ENCODE peak calls at places on chromosome 4, in ten cellular contexts. One of them, this sample, is unnamed.

GRCh38 chr4:185472063-185472542 is 570 bp upstream of the CCDC110 start:
- DNase-seq in SK-N-SH: peak; percentile 19
- DNase-seq in keratinocyte: no peak
- DNase-seq in IMR-90: no peak
- DNase-seq in HCT116: no peak
- DNase-seq in PC-3: no peak
- DNase-seq in mesendoderm: no peak
- DNase-seq in neural progenitor cell: no peak
- DNase-seq in kidney: no peak
- DNase-seq in fibroblast of lung: no peak
- DNase-seq in this sample: peak; percentile 42

GRCh38 chr4:92305148-92305877 is 1.5 kb downstream of the GRID2 start:
- DNase-seq in SK-N-SH: peak; percentile 85
- DNase-seq in keratinocyte: no peak
- DNase-seq in IMR-90: peak; percentile 32
- DNase-seq in HCT116: peak; percentile 22
- DNase-seq in PC-3: peak; percentile 63
- DNase-seq in mesendoderm: peak; percentile 97
- DNase-seq in neural progenitor cell: peak; percentile 94
- DNase-seq in kidney: peak; percentile 78
- DNase-seq in fibroblast of lung: peak; percentile 72
- DNase-seq in this sample: no peak

GRCh38 chr4:71009796-71010588 is 16.5 kb downstream of the DCK start:
- DNase-seq in SK-N-SH: peak; percentile 49
- DNase-seq in keratinocyte: no peak
- DNase-seq in IMR-90: peak; percentile 56
- DNase-seq in HCT116: peak; percentile 39
- DNase-seq in PC-3: peak; percentile 66
- DNase-seq in mesendoderm: peak; percentile 53
- DNase-seq in neural progenitor cell: peak; percentile 31
- DNase-seq in kidney: no peak
- DNase-seq in fibroblast of lung: peak; percentile 43
- DNase-seq in this sample: peak; percentile 87

GRCh38 chr4:24850669-24851068 is 55.3 kb downstream of the SOD3 start:
- DNase-seq in SK-N-SH: peak; percentile 3
- DNase-seq in keratinocyte: no peak
- DNase-seq in IMR-90: peak; percentile 94
- DNase-seq in HCT116: no peak
- DNase-seq in PC-3: peak; percentile 77
- DNase-seq in mesendoderm: peak; percentile 16
- DNase-seq in neural progenitor cell: no peak
- DNase-seq in kidney: no peak
- DNase-seq in fibroblast of lung: peak; percentile 93
- DNase-seq in this sample: peak; percentile 81

GRCh38 chr4:13329963-13330362 is 154.2 kb downstream of the RAB28 start:
- DNase-seq in SK-N-SH: no peak
- DNase-seq in keratinocyte: peak; percentile 13
- DNase-seq in IMR-90: peak; percentile 60
- DNase-seq in HCT116: peak; percentile 27
- DNase-seq in PC-3: peak; percentile 68
- DNase-seq in mesendoderm: no peak
- DNase-seq in neural progenitor cell: no peak
- DNase-seq in kidney: no peak
- DNase-seq in fibroblast of lung: peak; percentile 76
- DNase-seq in this sample: no peak

GRCh38 chr4:158859661-158860060 is 90.8 kb downstream of the FNIP2 start:
- DNase-seq in SK-N-SH: no peak
- DNase-seq in keratinocyte: no peak
- DNase-seq in IMR-90: no peak
- DNase-seq in HCT116: no peak
- DNase-seq in PC-3: no peak
- DNase-seq in mesendoderm: no peak
- DNase-seq in neural progenitor cell: no peak
- DNase-seq in kidney: no peak
- DNase-seq in fibroblast of lung: peak; percentile 52
- DNase-seq in this sample: no peak

GRCh38 chr4:76748649-76749048 is 149.3 kb downstream of the SOWAHB start:
- DNase-seq in SK-N-SH: peak; percentile 56
- DNase-seq in keratinocyte: no peak
- DNase-seq in IMR-90: peak; percentile 41
- DNase-seq in HCT116: no peak
- DNase-seq in PC-3: peak; percentile 49
- DNase-seq in mesendoderm: peak; percentile 67
- DNase-seq in neural progenitor cell: peak; percentile 51
- DNase-seq in kidney: no peak
- DNase-seq in fibroblast of lung: peak; percentile 49
- DNase-seq in this sample: peak; percentile 64

GRCh38 chr4:127778102-127778501 is 4.0 kb upstream of the HSPA4L start:
- DNase-seq in SK-N-SH: no peak
- DNase-seq in keratinocyte: no peak
- DNase-seq in IMR-90: no peak
- DNase-seq in HCT116: no peak
- DNase-seq in PC-3: no peak
- DNase-seq in mesendoderm: no peak
- DNase-seq in neural progenitor cell: peak; percentile 63
- DNase-seq in kidney: no peak
- DNase-seq in fibroblast of lung: no peak
- DNase-seq in this sample: no peak

DNA sequence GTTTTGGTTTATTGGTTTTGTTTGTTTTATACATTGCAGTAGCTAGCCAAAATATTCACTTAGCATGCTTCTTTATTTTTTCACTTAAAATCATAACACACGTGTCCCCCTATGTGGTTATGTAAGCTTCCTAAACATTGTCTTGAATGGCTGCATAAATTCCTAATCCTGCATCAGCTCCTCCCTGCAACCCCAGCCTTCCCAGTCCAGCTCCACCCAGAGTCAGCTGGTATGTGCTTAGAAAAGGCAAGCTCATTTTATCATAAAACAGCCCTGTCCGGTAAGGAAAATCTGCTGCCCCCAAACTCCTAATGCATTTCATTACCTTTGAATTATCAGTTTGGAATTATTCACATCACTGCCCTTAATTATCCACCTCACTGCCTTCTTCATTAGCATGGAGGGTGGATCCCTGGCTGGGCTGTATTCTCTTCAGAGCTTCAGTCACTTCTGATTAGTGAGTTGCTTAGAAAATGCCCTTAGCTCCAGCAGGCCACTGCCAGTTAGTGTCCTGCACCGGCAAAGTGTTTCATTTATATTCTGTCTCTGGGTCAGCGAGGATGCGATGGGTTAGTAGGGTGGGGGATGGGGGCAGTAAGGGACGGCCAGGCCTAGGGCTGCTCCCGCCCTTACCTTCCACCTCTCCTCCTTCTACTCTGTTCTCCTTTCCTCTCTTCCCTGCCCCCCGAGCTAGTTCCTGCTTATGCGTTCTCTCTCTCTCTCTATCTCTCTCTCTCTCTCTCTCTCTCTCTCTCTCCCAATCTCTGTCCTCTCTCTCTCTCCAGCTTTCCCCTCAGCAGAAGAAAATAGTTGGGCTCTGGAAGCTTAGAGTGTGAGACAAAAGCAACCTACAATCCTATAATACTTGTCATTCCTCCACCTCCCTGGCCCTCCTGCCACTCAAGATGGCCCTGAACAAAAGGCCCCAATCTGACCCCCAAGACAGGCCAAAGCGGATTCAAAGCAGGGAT is 174.8 kb upstream of the KLF3 start:
- DNase-seq in SK-N-SH: no peak
- DNase-seq in keratinocyte: no peak
- DNase-seq in IMR-90: no peak
- DNase-seq in HCT116: no peak
- DNase-seq in PC-3: no peak
- DNase-seq in mesendoderm: peak; percentile 68
- DNase-seq in neural progenitor cell: peak; percentile 96
- DNase-seq in kidney: no peak
- DNase-seq in fibroblast of lung: peak; percentile 25
- DNase-seq in this sample: no peak
- H3K9ac ChIP-seq in SK-N-SH: no peak overlapping the region
- H3K9ac ChIP-seq in keratinocyte: no peak overlapping the region
- H3K9ac ChIP-seq in IMR-90: no peak overlapping the region
- H3K9ac ChIP-seq in HCT116: no peak overlapping the region
- H3K9ac ChIP-seq in PC-3: no peak overlapping the region
- H3K9ac ChIP-seq in mesendoderm: no peak overlapping the region
- H3K9ac ChIP-seq in neural progenitor cell: no peak overlapping the region
- H3K9ac ChIP-seq in kidney: no peak overlapping the region
- H3K9ac ChIP-seq in fibroblast of lung: no peak overlapping the region
- H3K9ac ChIP-seq in this sample: no peak overlapping the region

DNA sequence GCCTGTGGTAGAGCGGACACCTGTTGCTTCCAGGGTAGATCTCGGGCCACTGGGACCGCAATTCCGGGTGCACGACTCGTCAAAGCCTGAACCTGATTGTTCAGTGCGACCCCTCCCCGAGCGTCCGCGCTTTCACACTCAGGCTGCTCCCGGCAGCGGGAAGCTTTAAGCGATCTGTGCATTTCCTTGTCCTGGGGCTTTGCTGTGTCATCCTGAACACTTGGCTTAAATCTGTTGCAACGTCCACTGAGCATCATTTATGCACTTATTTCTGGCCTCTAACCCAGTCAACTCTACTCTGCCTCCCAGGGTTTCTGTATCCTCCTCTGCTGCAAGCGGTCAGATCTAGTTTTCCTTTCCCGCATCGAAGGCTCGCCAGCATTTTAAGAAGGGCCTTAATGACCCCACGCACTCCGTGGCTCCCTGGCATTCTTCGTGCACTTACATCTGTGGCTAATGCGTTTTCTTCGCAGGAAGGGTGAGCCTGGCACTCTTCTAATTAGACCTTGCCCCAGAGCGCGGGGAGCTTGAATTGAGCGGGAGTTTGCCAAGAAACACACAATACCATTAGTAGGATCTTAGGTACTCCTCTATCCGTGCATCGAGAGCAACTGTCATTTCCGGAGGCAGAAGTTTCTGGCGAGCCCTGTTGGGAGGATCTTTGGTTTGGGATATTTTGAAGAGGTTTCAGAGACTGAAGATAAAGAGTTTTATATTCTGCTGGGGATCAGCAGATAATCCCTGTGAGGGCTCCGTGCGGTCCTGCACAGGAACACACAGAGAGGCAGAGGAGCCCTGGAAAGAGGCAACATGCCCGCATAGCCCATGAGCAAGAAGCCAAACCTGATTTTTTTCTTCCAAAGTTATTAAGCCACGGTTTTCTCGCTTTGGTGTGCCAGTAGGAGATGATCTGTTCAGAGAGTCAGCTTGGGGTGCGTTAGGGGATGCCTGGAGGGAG is 654 bp upstream of the DDIT4L start:
- DNase-seq in SK-N-SH: no peak
- DNase-seq in keratinocyte: no peak
- DNase-seq in IMR-90: peak; percentile 37
- DNase-seq in HCT116: no peak
- DNase-seq in PC-3: no peak
- DNase-seq in mesendoderm: peak; percentile 51
- DNase-seq in neural progenitor cell: peak; percentile 59
- DNase-seq in kidney: no peak
- DNase-seq in fibroblast of lung: peak; percentile 30
- DNase-seq in this sample: no peak
- H3K9ac ChIP-seq in SK-N-SH: no peak overlapping the region
- H3K9ac ChIP-seq in keratinocyte: no peak overlapping the region
- H3K9ac ChIP-seq in IMR-90: peak overlapping the region; percentile 0
- H3K9ac ChIP-seq in HCT116: no peak overlapping the region
- H3K9ac ChIP-seq in PC-3: no peak overlapping the region
- H3K9ac ChIP-seq in mesendoderm: peak overlapping the region; percentile 32
- H3K9ac ChIP-seq in neural progenitor cell: no peak overlapping the region
- H3K9ac ChIP-seq in kidney: no peak overlapping the region
- H3K9ac ChIP-seq in fibroblast of lung: peak overlapping the region; percentile 32
- H3K9ac ChIP-seq in this sample: no peak overlapping the region

GRCh38 chr4:2259036-2259540 is 2.8 kb downstream of the MXD4 start:
- DNase-seq in SK-N-SH: no peak
- DNase-seq in keratinocyte: no peak
- DNase-seq in IMR-90: no peak
- DNase-seq in HCT116: no peak
- DNase-seq in PC-3: no peak
- DNase-seq in mesendoderm: no peak
- DNase-seq in neural progenitor cell: no peak
- DNase-seq in kidney: peak; percentile 71
- DNase-seq in fibroblast of lung: no peak
- DNase-seq in this sample: no peak

GRCh38 chr4:2260336-2261109 is 1.4 kb downstream of the MXD4 start:
- DNase-seq in SK-N-SH: no peak
- DNase-seq in keratinocyte: no peak
- DNase-seq in IMR-90: no peak
- DNase-seq in HCT116: no peak
- DNase-seq in PC-3: no peak
- DNase-seq in mesendoderm: no peak
- DNase-seq in neural progenitor cell: no peak
- DNase-seq in kidney: peak; percentile 83
- DNase-seq in fibroblast of lung: no peak
- DNase-seq in this sample: no peak

GRCh38 chr4:2261110-2261852 is 628 bp downstream of the MXD4 start:
- DNase-seq in SK-N-SH: peak; percentile 88
- DNase-seq in keratinocyte: no peak
- DNase-seq in IMR-90: peak; percentile 34
- DNase-seq in HCT116: no peak
- DNase-seq in PC-3: peak; percentile 37
- DNase-seq in mesendoderm: peak; percentile 53
- DNase-seq in neural progenitor cell: peak; percentile 74
- DNase-seq in kidney: peak; percentile 87
- DNase-seq in fibroblast of lung: peak; percentile 33
- DNase-seq in this sample: peak; percentile 80

GRCh38 chr4:2258091-2259035 is 3.5 kb downstream of the MXD4 start:
- DNase-seq in SK-N-SH: peak; percentile 8
- DNase-seq in keratinocyte: no peak
- DNase-seq in IMR-90: no peak
- DNase-seq in HCT116: no peak
- DNase-seq in PC-3: no peak
- DNase-seq in mesendoderm: no peak
- DNase-seq in neural progenitor cell: no peak
- DNase-seq in kidney: peak; percentile 76
- DNase-seq in fibroblast of lung: no peak
- DNase-seq in this sample: no peak

DNA sequence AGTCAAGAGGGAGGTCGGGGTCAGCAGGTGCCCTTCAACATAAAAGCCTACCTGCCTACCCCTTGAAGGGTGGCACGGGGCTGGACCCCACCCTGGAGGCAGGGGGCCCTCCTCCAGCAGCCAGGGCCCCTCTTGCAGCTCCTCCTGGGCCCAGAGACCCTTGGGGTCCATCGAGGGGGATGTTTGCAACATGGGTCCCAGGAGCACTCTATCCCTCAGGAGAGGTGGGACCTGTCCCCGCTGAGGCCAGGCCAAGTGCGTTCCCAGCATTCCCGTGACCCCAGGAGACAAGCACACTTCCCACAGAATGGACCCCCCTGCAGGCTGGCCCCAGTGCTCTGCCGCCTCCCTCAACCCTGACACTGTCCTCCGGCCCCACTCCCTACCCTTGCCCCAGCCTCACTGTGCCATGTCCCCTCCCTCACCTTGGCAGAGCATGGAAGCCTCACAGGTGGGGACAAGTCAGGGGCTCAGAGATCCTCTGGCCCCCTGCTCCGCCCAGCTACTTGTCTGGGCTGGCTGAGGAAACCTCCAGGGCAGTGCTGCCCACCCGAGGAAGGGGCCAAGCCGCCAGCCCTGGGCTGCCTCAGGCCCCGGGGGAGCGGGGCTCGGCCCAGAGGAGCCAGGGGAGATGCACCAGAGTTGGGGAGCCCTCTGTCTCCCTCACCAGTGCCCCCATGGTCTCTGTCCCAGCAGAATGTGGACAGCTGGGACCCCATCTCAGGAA is 2.2 kb downstream of the MXD4 start:
- DNase-seq in SK-N-SH: no peak
- DNase-seq in keratinocyte: no peak
- DNase-seq in IMR-90: no peak
- DNase-seq in HCT116: no peak
- DNase-seq in PC-3: no peak
- DNase-seq in mesendoderm: no peak
- DNase-seq in neural progenitor cell: no peak
- DNase-seq in kidney: no peak
- DNase-seq in fibroblast of lung: no peak
- DNase-seq in this sample: no peak
- H3K9ac ChIP-seq in SK-N-SH: peak overlapping the region; percentile 83
- H3K9ac ChIP-seq in keratinocyte: no peak overlapping the region
- H3K9ac ChIP-seq in IMR-90: peak overlapping the region; percentile 87
- H3K9ac ChIP-seq in HCT116: no peak overlapping the region
- H3K9ac ChIP-seq in PC-3: no peak overlapping the region
- H3K9ac ChIP-seq in mesendoderm: no peak overlapping the region
- H3K9ac ChIP-seq in neural progenitor cell: peak overlapping the region; percentile 32
- H3K9ac ChIP-seq in kidney: peak overlapping the region; percentile 67
- H3K9ac ChIP-seq in fibroblast of lung: no peak overlapping the region
- H3K9ac ChIP-seq in this sample: peak overlapping the region; percentile 95

GRCh38 chr4:26377352-26378311 is 56.8 kb downstream of the RBPJ start:
- DNase-seq in SK-N-SH: no peak
- DNase-seq in keratinocyte: no peak
- DNase-seq in IMR-90: no peak
- DNase-seq in HCT116: no peak
- DNase-seq in PC-3: no peak
- DNase-seq in mesendoderm: no peak
- DNase-seq in neural progenitor cell: no peak
- DNase-seq in kidney: no peak
- DNase-seq in fibroblast of lung: peak; percentile 27
- DNase-seq in this sample: no peak
- H3K9ac ChIP-seq in SK-N-SH: no peak overlapping the region
- H3K9ac ChIP-seq in keratinocyte: no peak overlapping the region
- H3K9ac ChIP-seq in IMR-90: no peak overlapping the region
- H3K9ac ChIP-seq in HCT116: no peak overlapping the region
- H3K9ac ChIP-seq in PC-3: no peak overlapping the region
- H3K9ac ChIP-seq in mesendoderm: no peak overlapping the region
- H3K9ac ChIP-seq in neural progenitor cell: no peak overlapping the region
- H3K9ac ChIP-seq in kidney: no peak overlapping the region
- H3K9ac ChIP-seq in fibroblast of lung: no peak overlapping the region
- H3K9ac ChIP-seq in this sample: no peak overlapping the region

This sample was measured in Karpas-422.